ENCODE peak calls at places on chromosome 6, in eight cellular contexts. H, P, N, B, Q, X, W and L are unnamed samples.

GRCh38 chr6:150550244-150550643 is 49.4 kb upstream of the PLEKHG1 start:
- DNase-seq in P (no peak), B (no peak), N (no peak), X (no peak), H (no peak), W (no peak), Q (no peak), L (no peak)

GRCh38 chr6:13480631-13481501 is 6.5 kb downstream of the GFOD1 start:
- DNase-seq in B (no peak), Q (no peak), X (no peak), N (no peak), P (no peak), H (no peak), W (no peak), L (no peak)

GRCh38 chr6:105604593-105604905 is 201.7 kb upstream of the PREP start:
- DNase-seq in W (no peak), Q (no peak), X (no peak), H (no peak), N (no peak), B (no peak), P (no peak), L (no peak)

GRCh38 chr6:164455835-164456234 is 853.6 kb downstream of the C6orf118 start:
- DNase-seq in X (no peak), B (no peak), N (no peak), W (no peak), P (no peak), Q (no peak), H (no peak), L (no peak)

GRCh38 chr6:44494011-44494501 is 106.5 kb downstream of the CDC5L start:
- DNase-seq in P (peak; percentile 80), N (peak; percentile 22), B (no peak), X (peak; percentile 29), H (no peak), W (no peak), Q (peak; percentile 60), L (peak; percentile 74)

GRCh38 chr6:215335-216034 is 76.8 kb upstream of the DUSP22 start:
- DNase-seq in X (no peak), W (peak; percentile 81), N (peak; percentile 71), B (no peak), P (peak; percentile 26), Q (no peak), H (no peak), L (no peak)

GRCh38 chr6:17156112-17156921 is 54.5 kb downstream of the STMND1 start:
- DNase-seq in W (peak; percentile 54), H (no peak), Q (peak; percentile 83), B (peak; percentile 49), N (peak; percentile 68), X (peak; percentile 89), P (peak; percentile 91), L (peak; percentile 92)

GRCh38 chr6:37056439-37057127 is 51.1 kb downstream of the FGD2 start:
- DNase-seq in B (no peak), N (no peak), W (no peak), H (no peak), Q (no peak), X (peak; percentile 44), P (peak; percentile 28), L (no peak)

GRCh38 chr6:33967266-33967767 is 163.5 kb upstream of the MLN start:
- DNase-seq in N (no peak), P (no peak), Q (no peak), X (no peak), W (no peak), B (no peak), H (no peak), L (no peak)

GRCh38 chr6:31829633-31830492 is 2.3 kb downstream of the HSPA1B start:
- DNase-seq in X (peak; percentile 72), Q (peak; percentile 30), H (no peak), P (peak; percentile 63), W (no peak), N (peak; percentile 52), B (peak; percentile 85), L (peak; percentile 62)

GRCh38 chr6:96394727-96395126 is 126.9 kb upstream of the UFL1 start:
- DNase-seq in P (no peak), N (peak; percentile 23), W (no peak), X (no peak), Q (no peak), H (no peak), B (no peak), L (no peak)

GRCh38 chr6:11140061-11140460 is 28.5 kb upstream of the ERVFRD-1 start:
- DNase-seq in X (peak; percentile 21), H (no peak), P (peak; percentile 68), N (no peak), B (no peak), W (no peak), Q (no peak), L (no peak)

GRCh38 chr6:115358616-115359015 is 702.1 kb downstream of the FRK start:
- DNase-seq in H (no peak), W (no peak), X (no peak), N (no peak), P (peak; percentile 9), B (no peak), Q (no peak), L (no peak)

GRCh38 chr6:158312672-158313397 is 570 bp downstream of the TULP4 start:
- DNase-seq in P (no peak), W (no peak), B (no peak), N (no peak), X (no peak), Q (no peak), H (no peak), L (no peak)

GRCh38 chr6:35754452-35755321 is 17.9 kb downstream of the ARMC12 start:
- DNase-seq in X (no peak), H (no peak), N (no peak), W (no peak), Q (no peak), P (peak; percentile 45), B (no peak), L (no peak)

GRCh38 chr6:130063806-130064205 is 45.4 kb downstream of the L3MBTL3 start:
- DNase-seq in N (no peak), P (peak; percentile 8), Q (no peak), H (no peak), W (no peak), B (no peak), X (no peak), L (no peak)

GRCh38 chr6:77424761-77425160 is 38.5 kb downstream of the HTR1B start:
- DNase-seq in H (no peak), Q (no peak), W (no peak), N (no peak), X (peak; percentile 14), B (no peak), P (peak; percentile 9), L (peak; percentile 23)

GRCh38 chr6:33949877-33950831 is 146.4 kb upstream of the MLN start:
- DNase-seq in X (no peak), Q (no peak), N (no peak), P (no peak), W (no peak), H (no peak), B (no peak), L (no peak)

GRCh38 chr6:37024665-37025337 is 19.3 kb downstream of the FGD2 start:
- DNase-seq in X (no peak), B (no peak), W (peak; percentile 80), P (peak; percentile 36), N (peak; percentile 70), Q (no peak), H (no peak), L (no peak)

GRCh38 chr6:162568266-162568665 is 159.3 kb downstream of the PRKN start:
- DNase-seq in Q (no peak), X (no peak), H (no peak), P (no peak), W (no peak), B (no peak), N (no peak), L (no peak)

GRCh38 chr6:26159417-26160273 is 72.4 kb downstream of the HFE start:
- DNase-seq in P (peak; percentile 60), W (no peak), B (peak; percentile 73), X (peak; percentile 37), Q (no peak), H (no peak), N (peak; percentile 67), L (peak; percentile 47)

GRCh38 chr6:47048638-47049037 is 6.5 kb upstream of the ADGRF1 start:
- DNase-seq in X (no peak), N (no peak), B (no peak), Q (no peak), W (no peak), H (no peak), P (no peak), L (no peak)